ENCODE peak calls at places on chromosomes 7 and 10, in five cellular contexts. One of them, this sample, is unnamed.

GRCh38 chr10:1754506-1755177 is 17.3 kb upstream of the ADARB2 start:
- DNase-seq in HL-60: no peak
- DNase-seq in pons: peak
- DNase-seq in T-helper 17 cell: no peak
- DNase-seq in cardiac fibroblast: no peak
- DNase-seq in this sample: no peak

GRCh38 chr7:100372256-100372655 is 1.0 kb upstream of the PILRA start:
- DNase-seq in HL-60: peak
- DNase-seq in pons: peak
- DNase-seq in T-helper 17 cell: no peak
- DNase-seq in cardiac fibroblast: peak
- DNase-seq in this sample: peak

GRCh38 chr7:139362302-139362701 is 2.6 kb downstream of the LUC7L2 start:
- DNase-seq in HL-60: no peak
- DNase-seq in pons: no peak
- DNase-seq in T-helper 17 cell: no peak
- DNase-seq in cardiac fibroblast: no peak
- DNase-seq in this sample: peak

GRCh38 chr7:23680417-23681405 is 712 bp downstream of the FAM221A start:
- DNase-seq in HL-60: no peak
- DNase-seq in pons: peak
- DNase-seq in T-helper 17 cell: peak
- DNase-seq in cardiac fibroblast: peak
- DNase-seq in this sample: peak

GRCh38 chr10:56622335-56622973 is 261.4 kb upstream of the ZWINT start:
- DNase-seq in HL-60: no peak
- DNase-seq in pons: no peak
- DNase-seq in T-helper 17 cell: no peak
- DNase-seq in cardiac fibroblast: no peak
- DNase-seq in this sample: no peak

GRCh38 chr10:97553575-97554100 is 18.9 kb upstream of the ANKRD2 start:
- DNase-seq in HL-60: peak
- DNase-seq in pons: peak
- DNase-seq in T-helper 17 cell: no peak
- DNase-seq in cardiac fibroblast: peak
- DNase-seq in this sample: peak

GRCh38 chr10:29379208-29379607 is 90.3 kb downstream of the LYZL1 start:
- DNase-seq in HL-60: no peak
- DNase-seq in pons: no peak
- DNase-seq in T-helper 17 cell: no peak
- DNase-seq in cardiac fibroblast: no peak
- DNase-seq in this sample: no peak

GRCh38 chr7:1965579-1966294 is 267.0 kb downstream of the MAD1L1 start:
- DNase-seq in HL-60: no peak
- DNase-seq in pons: no peak
- DNase-seq in T-helper 17 cell: no peak
- DNase-seq in cardiac fibroblast: no peak
- DNase-seq in this sample: no peak

GRCh38 chr10:49169776-49170175 is 18.4 kb downstream of the TMEM273 start:
- DNase-seq in HL-60: no peak
- DNase-seq in pons: no peak
- DNase-seq in T-helper 17 cell: no peak
- DNase-seq in cardiac fibroblast: no peak
- DNase-seq in this sample: no peak

GRCh38 chr10:80985105-80985504 is 447.4 kb downstream of the SH2D4B start:
- DNase-seq in HL-60: no peak
- DNase-seq in pons: no peak
- DNase-seq in T-helper 17 cell: no peak
- DNase-seq in cardiac fibroblast: no peak
- DNase-seq in this sample: no peak

GRCh38 chr10:44510716-44511115 is 125.8 kb upstream of the CXCL12 start:
- DNase-seq in HL-60: no peak
- DNase-seq in pons: no peak
- DNase-seq in T-helper 17 cell: no peak
- DNase-seq in cardiac fibroblast: peak
- DNase-seq in this sample: no peak

GRCh38 chr10:34932235-34932634 is 117.1 kb upstream of the PARD3 start:
- DNase-seq in HL-60: no peak
- DNase-seq in pons: no peak
- DNase-seq in T-helper 17 cell: no peak
- DNase-seq in cardiac fibroblast: no peak
- DNase-seq in this sample: no peak

GRCh38 chr10:50497758-50498157 is 126.0 kb downstream of the SGMS1 start:
- DNase-seq in HL-60: no peak
- DNase-seq in pons: no peak
- DNase-seq in T-helper 17 cell: no peak
- DNase-seq in cardiac fibroblast: peak
- DNase-seq in this sample: peak

GRCh38 chr10:101597036-101597435 is 8.9 kb downstream of the DPCD start:
- DNase-seq in HL-60: no peak
- DNase-seq in pons: no peak
- DNase-seq in T-helper 17 cell: no peak
- DNase-seq in cardiac fibroblast: no peak
- DNase-seq in this sample: no peak

GRCh38 chr10:72598769-72599701 is 26.8 kb downstream of the MICU1 start:
- DNase-seq in HL-60: no peak
- DNase-seq in pons: no peak
- DNase-seq in T-helper 17 cell: no peak
- DNase-seq in cardiac fibroblast: no peak
- DNase-seq in this sample: no peak

GRCh38 chr10:85959239-85959638 is 407.4 kb downstream of the GRID1 start:
- DNase-seq in HL-60: no peak
- DNase-seq in pons: no peak
- DNase-seq in T-helper 17 cell: no peak
- DNase-seq in cardiac fibroblast: no peak
- DNase-seq in this sample: no peak

GRCh38 chr10:125627646-125628045 is 55.3 kb downstream of the TEX36 start:
- DNase-seq in HL-60: no peak
- DNase-seq in pons: no peak
- DNase-seq in T-helper 17 cell: no peak
- DNase-seq in cardiac fibroblast: no peak
- DNase-seq in this sample: no peak

GRCh38 chr10:92177546-92177945 is 113.3 kb downstream of the CPEB3 start:
- DNase-seq in HL-60: no peak
- DNase-seq in pons: no peak
- DNase-seq in T-helper 17 cell: no peak
- DNase-seq in cardiac fibroblast: no peak
- DNase-seq in this sample: no peak

GRCh38 chr10:114043532-114044250 is at the start of gene ADRB1:
- DNase-seq in HL-60: peak
- DNase-seq in pons: peak
- DNase-seq in T-helper 17 cell: peak
- DNase-seq in cardiac fibroblast: peak
- DNase-seq in this sample: peak

GRCh38 chr7:157890921-157891401 is 554.2 kb downstream of the DNAJB6 start:
- DNase-seq in HL-60: no peak
- DNase-seq in pons: no peak
- DNase-seq in T-helper 17 cell: no peak
- DNase-seq in cardiac fibroblast: no peak
- DNase-seq in this sample: no peak

GRCh38 chr7:25732771-25733217 is 419.2 kb upstream of the NFE2L3 start:
- DNase-seq in HL-60: no peak
- DNase-seq in pons: no peak
- DNase-seq in T-helper 17 cell: no peak
- DNase-seq in cardiac fibroblast: no peak
- DNase-seq in this sample: no peak